ENCODE peak calls at places on chromosomes 6 and 20, in five cellular contexts. One of them, this sample, is unnamed.

GRCh38 chr20:58457083-58457680 is 58.0 kb downstream of the APCDD1L start:
- DNase-seq in HEK293T: no peak
- DNase-seq in central memory CD4-positive, alpha-beta T cell: no peak
- DNase-seq in WTC11: no peak
- DNase-seq in thoracic aorta: no peak
- DNase-seq in this sample: no peak

GRCh38 chr6:159862103-159862502 is 28.7 kb upstream of the MAS1 start:
- DNase-seq in HEK293T: no peak
- DNase-seq in central memory CD4-positive, alpha-beta T cell: peak
- DNase-seq in WTC11: no peak
- DNase-seq in thoracic aorta: no peak
- DNase-seq in this sample: no peak

GRCh38 chr6:6057442-6058053 is 50.8 kb upstream of the NRN1 start:
- DNase-seq in HEK293T: peak
- DNase-seq in central memory CD4-positive, alpha-beta T cell: no peak
- DNase-seq in WTC11: no peak
- DNase-seq in thoracic aorta: no peak
- DNase-seq in this sample: peak

GRCh38 chr6:51139841-51140462 is 321.3 kb downstream of the TFAP2B start:
- DNase-seq in HEK293T: no peak
- DNase-seq in central memory CD4-positive, alpha-beta T cell: no peak
- DNase-seq in WTC11: no peak
- DNase-seq in thoracic aorta: no peak
- DNase-seq in this sample: no peak

GRCh38 chr20:11978496-11978895 is 60.8 kb downstream of the BTBD3 start:
- DNase-seq in HEK293T: no peak
- DNase-seq in central memory CD4-positive, alpha-beta T cell: no peak
- DNase-seq in WTC11: no peak
- DNase-seq in thoracic aorta: no peak
- DNase-seq in this sample: no peak

GRCh38 chr20:40646321-40647212 is 42.5 kb downstream of the MAFB start:
- DNase-seq in HEK293T: no peak
- DNase-seq in central memory CD4-positive, alpha-beta T cell: no peak
- DNase-seq in WTC11: no peak
- DNase-seq in thoracic aorta: no peak
- DNase-seq in this sample: peak

GRCh38 chr20:13865825-13866351 is 81.1 kb downstream of the NDUFAF5 start:
- DNase-seq in HEK293T: no peak
- DNase-seq in central memory CD4-positive, alpha-beta T cell: no peak
- DNase-seq in WTC11: no peak
- DNase-seq in thoracic aorta: no peak
- DNase-seq in this sample: no peak

GRCh38 chr6:163764565-163764964 is 350.0 kb downstream of the QKI start:
- DNase-seq in HEK293T: no peak
- DNase-seq in central memory CD4-positive, alpha-beta T cell: no peak
- DNase-seq in WTC11: no peak
- DNase-seq in thoracic aorta: no peak
- DNase-seq in this sample: no peak

GRCh38 chr20:25225642-25226432 is 22.0 kb upstream of the PYGB start:
- DNase-seq in HEK293T: no peak
- DNase-seq in central memory CD4-positive, alpha-beta T cell: no peak
- DNase-seq in WTC11: no peak
- DNase-seq in thoracic aorta: no peak
- DNase-seq in this sample: no peak

GRCh38 chr6:142915129-142915697 is 29.8 kb downstream of the HIVEP2 start:
- DNase-seq in HEK293T: no peak
- DNase-seq in central memory CD4-positive, alpha-beta T cell: no peak
- DNase-seq in WTC11: no peak
- DNase-seq in thoracic aorta: no peak
- DNase-seq in this sample: no peak

GRCh38 chr6:145669627-145670034 is 65.7 kb downstream of the EPM2A start:
- DNase-seq in HEK293T: no peak
- DNase-seq in central memory CD4-positive, alpha-beta T cell: no peak
- DNase-seq in WTC11: no peak
- DNase-seq in thoracic aorta: no peak
- DNase-seq in this sample: no peak